ENCODE peak calls at places on chromosomes 7 and 10, in four cellular contexts. D, G, K and H are unnamed samples.

GRCh38 chr10:33899578-33900531 is 565.4 kb upstream of the NRP1 start:
- DNase-seq in D (no peak), G (no peak), K (peak), H (no peak)

GRCh38 chr7:104980969-104981670 is 32.9 kb upstream of the KMT2E start:
- DNase-seq in D (peak), G (no peak), K (peak), H (peak)

GRCh38 chr10:59808896-59809643 is 55.8 kb upstream of the MRLN start:
- DNase-seq in D (peak), G (no peak), K (peak), H (peak)

GRCh38 chr10:511849-512191 is 177.6 kb downstream of the DIP2C start:
- DNase-seq in D (no peak), G (no peak), K (no peak), H (no peak)

GRCh38 chr10:49739426-49739825 is 22.7 kb downstream of the OGDHL start:
- DNase-seq in D (peak), G (no peak), K (no peak), H (no peak)

GRCh38 chr7:73521636-73522080 is 435 bp downstream of the BAZ1B start:
- DNase-seq in D (peak), G (no peak), K (peak), H (peak)

GRCh38 chr10:61621538-61622150 is 41.1 kb upstream of the CABCOCO1 start:
- DNase-seq in D (peak), G (no peak), K (no peak), H (no peak)

GRCh38 chr7:113131367-113131766 is 13.0 kb upstream of the SMIM30 start:
- DNase-seq in D (no peak), G (no peak), K (no peak), H (no peak)

GRCh38 chr7:21902240-21902639 is 43.5 kb downstream of the CDCA7L start:
- DNase-seq in D (no peak), G (no peak), K (peak), H (peak)

GRCh38 chr7:36939816-36940215 is 215.5 kb upstream of the AOAH start:
- DNase-seq in D (no peak), G (no peak), K (no peak), H (no peak)

GRCh38 chr7:137846588-137847417 is at the start of gene DGKI:
- DNase-seq in D (peak), G (no peak), K (peak), H (no peak)

GRCh38 chr10:100192350-100192749 is 6.5 kb upstream of the ERLIN1 start:
- DNase-seq in D (no peak), G (no peak), K (no peak), H (no peak)

GRCh38 chr7:100726998-100727761 is 6.2 kb upstream of the ZAN start:
- DNase-seq in D (no peak), G (no peak), K (peak), H (peak)

GRCh38 chr10:59465089-59465488 is 102.7 kb upstream of the FAM13C start:
- DNase-seq in D (peak), G (no peak), K (peak), H (peak)

GRCh38 chr7:28575241-28575643 is 162.9 kb downstream of the CREB5 start:
- DNase-seq in D (no peak), G (no peak), K (peak), H (peak)

GRCh38 chr10:113494736-113495135 is 58.1 kb upstream of the HABP2 start:
- DNase-seq in D (no peak), G (no peak), K (peak), H (no peak)

GRCh38 chr7:112399501-112399900 is 50.8 kb upstream of the IFRD1 start:
- DNase-seq in D (no peak), G (no peak), K (peak), H (peak)

GRCh38 chr7:113652501-113652900 is 266.3 kb downstream of the PPP1R3A start:
- DNase-seq in D (no peak), G (no peak), K (no peak), H (peak)

GRCh38 chr10:482036-482435 is 207.4 kb downstream of the DIP2C start:
- DNase-seq in D (no peak), G (no peak), K (no peak), H (no peak)